ENCODE peak calls at places on chromosomes 3 and 15, in ten cellular contexts. K, X, Y, Q, Z, L, V, A, T and D are unnamed samples.
A peak's percentile ranks its signal among the peaks of the same experiment; 100 is the strongest.

GRCh38 chr3:1326546-1326945 is 233.7 kb downstream of the CNTN6 start:
- DNase-seq in K (no peak), X (no peak), Y (no peak), Q (no peak), Z (no peak), L (no peak), V (no peak), A (no peak), T (no peak), D (no peak)

GRCh38 chr3:168250415-168250861 is 154.7 kb upstream of the GOLIM4 start:
- DNase-seq in K (no peak), X (no peak), Y (no peak), Q (no peak), Z (no peak), L (no peak), V (no peak), A (peak; percentile 63), T (no peak), D (no peak)

GRCh38 chr3:21509706-21510105 is 241.3 kb downstream of the ZNF385D start:
- DNase-seq in K (no peak), X (no peak), Y (no peak), Q (peak; percentile 10), Z (no peak), L (no peak), V (no peak), A (no peak), T (peak; percentile 25), D (no peak)

GRCh38 chr3:46293991-46294833 is 52.0 kb downstream of the CCR3 start:
- DNase-seq in K (no peak), X (no peak), Y (no peak), Q (no peak), Z (no peak), L (no peak), V (no peak), A (no peak), T (no peak), D (no peak)

GRCh38 chr3:54073386-54073785 is 49.0 kb upstream of the CACNA2D3 start:
- DNase-seq in K (no peak), X (no peak), Y (no peak), Q (no peak), Z (no peak), L (no peak), V (no peak), A (no peak), T (no peak), D (no peak)

GRCh38 chr15:45425135-45425534 is 46.8 kb upstream of the GATM start:
- DNase-seq in K (no peak), X (no peak), Y (no peak), Q (no peak), Z (no peak), L (no peak), V (no peak), A (no peak), T (no peak), D (no peak)

GRCh38 chr15:100665570-100665969 is 63.2 kb downstream of the ASB7 start:
- DNase-seq in K (no peak), X (peak; percentile 76), Y (no peak), Q (peak; percentile 52), Z (no peak), L (no peak), V (no peak), A (no peak), T (no peak), D (no peak)

GRCh38 chr3:167350245-167350862 is 29.7 kb downstream of the ZBBX start:
- DNase-seq in K (peak; percentile 9), X (no peak), Y (no peak), Q (no peak), Z (peak; percentile 25), L (peak; percentile 44), V (peak; percentile 5), A (no peak), T (peak; percentile 24), D (no peak)

GRCh38 chr3:34212671-34213070 is 414.2 kb downstream of the PDCD6IP start:
- DNase-seq in K (no peak), X (peak; percentile 21), Y (no peak), Q (peak; percentile 7), Z (no peak), L (peak; percentile 42), V (no peak), A (no peak), T (no peak), D (no peak)

GRCh38 chr15:83379574-83379973 is 67.6 kb upstream of the SH3GL3 start:
- DNase-seq in K (no peak), X (peak; percentile 84), Y (no peak), Q (peak; percentile 81), Z (no peak), L (no peak), V (no peak), A (peak; percentile 52), T (no peak), D (no peak)

GRCh38 chr15:36831915-36832310 is 252.5 kb downstream of the CDIN1 start:
- DNase-seq in K (no peak), X (peak; percentile 2), Y (no peak), Q (no peak), Z (no peak), L (peak; percentile 66), V (no peak), A (no peak), T (peak; percentile 25), D (no peak)

GRCh38 chr15:26877842-26878241 is 11.0 kb downstream of the GABRA5 start:
- DNase-seq in K (no peak), X (no peak), Y (no peak), Q (no peak), Z (no peak), L (no peak), V (no peak), A (no peak), T (peak; percentile 22), D (no peak)

GRCh38 chr3:108862865-108863798 is 40.5 kb downstream of the TRAT1 start:
- DNase-seq in K (no peak), X (peak; percentile 20), Y (no peak), Q (no peak), Z (no peak), L (no peak), V (no peak), A (no peak), T (no peak), D (no peak)

GRCh38 chr15:72968531-72968922 is 83.7 kb upstream of the NEO1 start:
- DNase-seq in K (no peak), X (no peak), Y (no peak), Q (no peak), Z (no peak), L (no peak), V (no peak), A (no peak), T (peak; percentile 17), D (no peak)

GRCh38 chr15:65212097-65212496 is 824 bp upstream of the CILP start:
- DNase-seq in K (no peak), X (no peak), Y (peak; percentile 57), Q (no peak), Z (peak; percentile 67), L (no peak), V (no peak), A (peak; percentile 87), T (no peak), D (peak; percentile 29)

GRCh38 chr3:127422663-127423375 is 135.0 kb upstream of the PRR20G start:
- DNase-seq in K (no peak), X (no peak), Y (no peak), Q (no peak), Z (no peak), L (no peak), V (no peak), A (peak; percentile 28), T (no peak), D (no peak)

GRCh38 chr3:174440350-174440716 is 418.8 kb upstream of the NAALADL2 start:
- DNase-seq in K (no peak), X (peak; percentile 29), Y (no peak), Q (peak; percentile 11), Z (peak; percentile 10), L (peak; percentile 46), V (no peak), A (no peak), T (peak; percentile 66), D (no peak)